ENCODE peak calls at places on chromosome 15, in five cellular contexts. H, Z, W, R and G are unnamed samples.

GRCh38 chr15:29938701-29939340 is 116.6 kb upstream of the TJP1 start:
- DNase-seq in R (no peak), H (peak), Z (no peak), W (no peak), G (no peak)

GRCh38 chr15:52101542-52102340 is 10.8 kb downstream of the BCL2L10 start:
- DNase-seq in H (no peak), R (no peak), Z (no peak), W (peak), G (no peak)

GRCh38 chr15:72482275-72482674 is 8.1 kb downstream of the ARIH1 start:
- DNase-seq in H (no peak), Z (no peak), W (no peak), R (no peak), G (no peak)

GRCh38 chr15:96756656-96757055 is 426.2 kb downstream of the NR2F2 start:
- DNase-seq in W (no peak), R (no peak), H (no peak), Z (no peak), G (no peak)

GRCh38 chr15:100783760-100784492 is 95.7 kb upstream of the ALDH1A3 start:
- DNase-seq in Z (no peak), W (no peak), R (no peak), H (no peak), G (no peak)

GRCh38 chr15:70362911-70363310 is 265.2 kb upstream of the TLE3 start:
- DNase-seq in W (no peak), R (peak), H (peak), Z (no peak), G (peak)

GRCh38 chr15:77654975-77655374 is 22.3 kb upstream of the LINGO1 start:
- DNase-seq in H (peak), R (no peak), Z (no peak), W (no peak), G (peak)

GRCh38 chr15:58472821-58473581 is 41.2 kb downstream of the LIPC start:
- DNase-seq in Z (peak), R (no peak), H (no peak), W (no peak), G (no peak)

GRCh38 chr15:74174966-74175270 is 1.4 kb downstream of the ISLR start:
- DNase-seq in H (no peak), Z (no peak), W (no peak), R (no peak), G (no peak)
- TF ChIP-seq SUZ12 in H (no peak), Z (no peak), W (no peak), R (no peak), G (no peak)

DNA sequence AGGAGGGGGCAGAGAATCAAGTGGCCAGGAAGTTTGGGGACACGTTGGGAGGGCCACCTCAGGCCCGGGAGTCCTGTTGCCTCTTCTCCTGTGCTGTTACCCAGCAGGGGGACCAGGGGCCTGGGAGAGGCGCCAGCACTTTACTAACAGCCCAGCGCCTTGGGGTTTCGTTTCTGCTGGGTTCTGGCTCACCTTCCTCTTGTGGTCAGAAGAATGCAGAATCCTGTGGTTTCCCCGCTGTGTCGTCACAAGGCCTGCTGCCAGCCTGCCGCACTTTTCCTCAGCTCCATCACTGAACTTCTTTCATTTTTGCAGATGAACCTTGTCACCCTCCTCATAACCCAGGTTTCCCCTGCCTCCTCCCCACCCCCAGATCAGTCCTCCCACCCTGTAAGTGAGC is 67.7 kb downstream of the SLC30A4 start:
- DNase-seq in H (no peak), R (no peak), W (peak), Z (no peak), G (no peak)
- TF ChIP-seq SUZ12 in H (no peak), R (no peak), W (no peak), Z (no peak), G (no peak)

GRCh38 chr15:25094066-25094465 is 139.3 kb downstream of the SNRPN start:
- DNase-seq in H (no peak), Z (no peak), R (no peak), W (no peak), G (no peak)
- TF ChIP-seq SUZ12 in H (no peak), Z (no peak), R (no peak), W (no peak), G (no peak)

DNA sequence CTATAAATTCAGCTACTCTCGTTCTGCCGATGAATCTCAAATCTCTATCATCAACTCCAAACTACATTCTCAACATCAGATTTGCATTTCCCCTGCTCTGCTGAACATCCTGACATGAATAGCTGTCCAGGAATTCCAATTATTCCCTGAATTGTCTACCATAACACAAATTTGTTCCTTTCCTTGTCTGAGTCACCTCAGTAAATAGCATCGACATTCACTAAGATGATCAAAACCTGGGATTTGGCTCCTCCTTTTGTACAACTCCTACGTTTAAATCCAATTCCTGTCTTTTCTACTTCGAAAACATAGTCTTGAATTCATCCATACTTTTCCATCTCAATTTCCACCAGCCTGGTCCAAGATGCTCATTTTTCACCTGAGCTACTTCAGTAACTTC is 107.0 kb downstream of the GREM1 start:
- DNase-seq in R (no peak), H (peak), Z (no peak), W (no peak), G (no peak)
- TF ChIP-seq SUZ12 in R (no peak), H (no peak), Z (no peak), W (no peak), G (no peak)

GRCh38 chr15:62601779-62602540 is 436.9 kb upstream of the C2CD4B start:
- DNase-seq in Z (no peak), R (no peak), H (no peak), W (no peak), G (no peak)
- TF ChIP-seq SUZ12 in Z (no peak), R (no peak), H (no peak), W (no peak), G (no peak)

GRCh38 chr15:60017538-60018199 is 13.6 kb downstream of the FOXB1 start:
- DNase-seq in R (no peak), Z (no peak), W (no peak), H (no peak), G (no peak)
- TF ChIP-seq SUZ12 in R (no peak), Z (no peak), W (no peak), H (no peak), G (no peak)